ENCODE peak calls at places on chromosomes 16 and 17, in five cellular contexts. I is fibroblast of pulmonary artery, F is thoracic aorta, C is GM23338, P is upper lobe of right lung. B is an unnamed sample.

GRCh38 chr17:33667052-33667509 is 374.0 kb upstream of the ASIC2 start:
- DNase-seq in C (no peak), F (no peak), P (no peak), I (no peak), B (no peak)

GRCh38 chr16:4700380-4700996 is 7.1 kb downstream of the NUDT16L1 start:
- DNase-seq in F (no peak), P (no peak), C (no peak), I (no peak), B (no peak)

GRCh38 chr16:67200491-67200890 is 1.6 kb downstream of the ELMO3 start:
- DNase-seq in I (no peak), C (no peak), P (no peak), F (no peak), B (no peak)

GRCh38 chr17:72099919-72100318 is 20.9 kb upstream of the SOX9 start:
- DNase-seq in P (no peak), C (no peak), F (no peak), I (no peak), B (no peak)

GRCh38 chr16:89122322-89122831 is 28.7 kb downstream of the ACSF3 start:
- DNase-seq in I (no peak), C (peak; percentile 22), F (no peak), P (peak; percentile 81), B (peak; percentile 96)

GRCh38 chr16:88298166-88298881 is 84.4 kb upstream of the ZNF469 start:
- DNase-seq in P (no peak), F (peak; percentile 25), C (no peak), I (peak; percentile 61), B (no peak)

GRCh38 chr17:45149669-45150603 is 1.7 kb downstream of the HEXIM1 start:
- DNase-seq in I (peak; percentile 61), P (peak; percentile 85), C (peak; percentile 59), F (no peak), B (peak; percentile 43)

GRCh38 chr17:78868391-78868790 is 27.8 kb upstream of the USP36 start:
- DNase-seq in F (no peak), P (no peak), I (no peak), C (no peak), B (no peak)

GRCh38 chr17:75346906-75347305 is 57.7 kb upstream of the SLC25A19 start:
- DNase-seq in I (peak; percentile 29), F (no peak), C (peak; percentile 47), P (no peak), B (peak; percentile 56)

GRCh38 chr16:46607529-46607928 is 13.7 kb downstream of the SHCBP1 start:
- DNase-seq in F (no peak), P (no peak), I (peak; percentile 87), C (peak; percentile 26), B (peak; percentile 48)

GRCh38 chr17:40551874-40552768 is 13.2 kb downstream of the CCR7 start:
- DNase-seq in I (peak; percentile 86), F (no peak), P (peak; percentile 61), C (no peak), B (no peak)

GRCh38 chr17:34990921-34991365 is 10.6 kb downstream of the LIG3 start:
- DNase-seq in C (no peak), P (no peak), F (no peak), I (peak; percentile 6), B (no peak)

GRCh38 chr17:76404256-76404655 is 19.8 kb downstream of the SPHK1 start:
- DNase-seq in C (no peak), I (no peak), P (no peak), F (no peak), B (no peak)

GRCh38 chr17:45837187-45837586 is 7.5 kb upstream of the SPPL2C start:
- DNase-seq in P (no peak), C (no peak), I (no peak), F (no peak), B (no peak)

GRCh38 chr17:31509095-31509804 is 117.8 kb downstream of the RAB11FIP4 start:
- DNase-seq in I (no peak), F (no peak), C (no peak), P (no peak), B (no peak)

GRCh38 chr16:58459344-58460218 is 40.4 kb upstream of the NDRG4 start:
- DNase-seq in I (peak; percentile 65), C (no peak), F (no peak), P (no peak), B (no peak)

GRCh38 chr17:38585056-38585804 is 20.5 kb downstream of the SRCIN1 start:
- DNase-seq in I (no peak), F (no peak), C (no peak), P (no peak), B (no peak)

GRCh38 chr16:66386629-66387622 is 20.4 kb downstream of the CDH5 start:
- DNase-seq in C (no peak), I (no peak), F (no peak), P (no peak), B (no peak)

GRCh38 chr16:2535644-2536021 is 2.2 kb upstream of the PDPK1 start:
- DNase-seq in P (peak; percentile 69), F (no peak), C (no peak), I (peak; percentile 70), B (no peak)

GRCh38 chr17:20244671-20245070 is 222.7 kb downstream of the LGALS9B start:
- DNase-seq in I (peak; percentile 13), P (no peak), C (no peak), F (no peak), B (no peak)

GRCh38 chr17:74514632-74515035 is 16.6 kb downstream of the CD300LB start:
- DNase-seq in I (no peak), P (no peak), F (no peak), C (no peak), B (no peak)

GRCh38 chr17:81924557-81925532 is 2.7 kb downstream of the MAFG start:
- DNase-seq in I (no peak), F (no peak), C (peak; percentile 83), P (no peak), B (no peak)

GRCh38 chr16:64292953-64293352 is 828.9 kb downstream of the CDH11 start:
- DNase-seq in C (no peak), I (no peak), P (no peak), F (no peak), B (no peak)

GRCh38 chr16:67198238-67198734 is 645 bp upstream of the ELMO3 start:
- DNase-seq in F (no peak), C (peak; percentile 68), P (peak; percentile 82), I (no peak), B (peak; percentile 35)

GRCh38 chr17:61458000-61458399 is 5.8 kb downstream of the TBX4 start:
- DNase-seq in P (peak; percentile 46), C (no peak), I (no peak), F (no peak), B (no peak)

GRCh38 chr16:68376590-68376989 is 65.8 kb downstream of the PRMT7 start:
- DNase-seq in I (no peak), C (no peak), F (no peak), P (no peak), B (no peak)

GRCh38 chr16:54026456-54026855 is 260.1 kb downstream of the IRX3 start:
- DNase-seq in I (peak; percentile 28), C (no peak), F (no peak), P (no peak), B (no peak)

GRCh38 chr17:8051831-8052230 is 13.0 kb downstream of the ALOX15B start:
- DNase-seq in I (no peak), F (no peak), C (no peak), P (peak; percentile 34), B (no peak)

GRCh38 chr16:75319513-75320401 is 68.3 kb upstream of the BCAR1 start:
- DNase-seq in F (no peak), P (no peak), C (no peak), I (peak; percentile 90), B (peak; percentile 42)

DNA sequence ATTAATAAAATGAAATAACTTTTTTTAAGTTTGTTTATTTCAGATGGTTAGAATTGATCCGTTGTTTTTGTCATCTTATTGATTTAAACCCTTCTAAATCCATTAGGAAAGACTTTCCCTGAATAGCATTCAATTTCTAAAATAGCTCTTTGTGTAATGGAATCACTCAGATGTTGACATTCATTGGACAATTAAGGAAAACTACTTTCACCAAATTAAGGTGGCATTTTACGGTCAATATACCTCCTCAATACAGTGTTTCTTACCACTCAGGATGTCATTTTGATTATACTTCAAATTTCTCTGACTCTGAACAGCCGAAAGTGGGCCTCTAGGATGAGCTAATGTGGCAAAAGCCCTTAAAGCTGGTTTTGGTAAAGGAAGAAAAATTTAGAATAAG is 1.8 kb downstream of the ARL6IP1 start:
- DNase-seq in P (no peak), F (no peak), C (no peak), I (no peak), B (no peak)
- H3K4me3 ChIP-seq in P (peak overlapping the region; percentile 95), F (no peak overlapping the region), C (peak overlapping the region; percentile 88), I (peak overlapping the region; percentile 91), B (peak overlapping the region; percentile 99)

GRCh38 chr17:80575057-80575875 is 30.6 kb downstream of the RPTOR start:
- DNase-seq in F (peak; percentile 27), I (peak; percentile 89), P (peak; percentile 93), C (peak; percentile 95), B (peak; percentile 97)
- H3K4me3 ChIP-seq in F (no peak overlapping the region), I (no peak overlapping the region), P (no peak overlapping the region), C (no peak overlapping the region), B (no peak overlapping the region)

DNA sequence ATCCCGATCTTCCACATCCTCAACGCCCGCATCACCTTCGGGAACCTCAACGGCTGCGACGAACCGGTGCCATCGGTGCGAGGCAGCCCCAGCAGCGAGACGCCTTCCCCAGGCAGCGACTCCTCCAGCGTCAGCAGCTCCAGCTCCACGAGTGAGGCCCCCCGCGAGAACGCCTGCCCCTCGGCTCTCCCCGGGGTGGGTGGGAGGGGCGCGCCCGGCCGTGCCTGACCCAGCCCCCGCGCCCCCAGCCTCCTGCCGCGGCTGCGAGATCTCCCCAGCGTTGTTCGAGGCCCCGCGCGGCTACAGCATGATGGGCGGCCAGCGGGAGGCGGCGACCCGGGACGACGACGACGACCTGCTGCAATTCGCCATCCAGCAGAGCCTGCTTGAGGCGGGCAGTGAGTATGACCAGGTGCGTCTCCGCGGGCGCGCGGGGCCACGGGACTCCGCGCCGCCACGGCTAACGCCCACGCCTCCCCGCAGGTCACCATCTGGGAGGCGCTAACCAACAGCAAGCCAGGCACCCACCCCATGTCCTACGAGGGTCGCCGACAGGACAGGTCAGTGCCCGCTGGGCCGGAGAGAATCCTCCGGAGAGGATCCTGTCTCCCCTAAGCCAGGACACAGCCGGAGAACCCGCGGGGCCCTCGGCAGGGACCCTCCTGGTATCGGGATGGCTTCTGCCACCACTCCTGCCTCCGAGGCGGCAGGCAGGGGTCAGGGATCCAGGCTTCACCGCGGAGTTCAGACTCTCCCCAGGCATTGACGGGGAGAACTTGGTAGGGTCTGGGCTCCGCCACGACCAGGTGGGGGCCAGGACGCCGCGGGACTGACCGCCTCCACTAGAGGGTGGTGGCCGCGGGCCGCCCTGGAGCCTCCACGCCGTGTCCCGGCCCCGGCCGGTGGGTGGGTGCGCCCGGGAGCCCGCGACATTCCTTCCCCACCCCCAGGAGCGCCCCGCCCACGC is 10.0 kb downstream of the CORO6 start:
- DNase-seq in F (no peak), I (no peak), P (no peak), C (peak; percentile 38), B (no peak)
- H3K4me3 ChIP-seq in F (peak overlapping the region; percentile 62), I (no peak overlapping the region), P (peak overlapping the region; percentile 42), C (peak overlapping the region; percentile 67), B (no peak overlapping the region)

DNA sequence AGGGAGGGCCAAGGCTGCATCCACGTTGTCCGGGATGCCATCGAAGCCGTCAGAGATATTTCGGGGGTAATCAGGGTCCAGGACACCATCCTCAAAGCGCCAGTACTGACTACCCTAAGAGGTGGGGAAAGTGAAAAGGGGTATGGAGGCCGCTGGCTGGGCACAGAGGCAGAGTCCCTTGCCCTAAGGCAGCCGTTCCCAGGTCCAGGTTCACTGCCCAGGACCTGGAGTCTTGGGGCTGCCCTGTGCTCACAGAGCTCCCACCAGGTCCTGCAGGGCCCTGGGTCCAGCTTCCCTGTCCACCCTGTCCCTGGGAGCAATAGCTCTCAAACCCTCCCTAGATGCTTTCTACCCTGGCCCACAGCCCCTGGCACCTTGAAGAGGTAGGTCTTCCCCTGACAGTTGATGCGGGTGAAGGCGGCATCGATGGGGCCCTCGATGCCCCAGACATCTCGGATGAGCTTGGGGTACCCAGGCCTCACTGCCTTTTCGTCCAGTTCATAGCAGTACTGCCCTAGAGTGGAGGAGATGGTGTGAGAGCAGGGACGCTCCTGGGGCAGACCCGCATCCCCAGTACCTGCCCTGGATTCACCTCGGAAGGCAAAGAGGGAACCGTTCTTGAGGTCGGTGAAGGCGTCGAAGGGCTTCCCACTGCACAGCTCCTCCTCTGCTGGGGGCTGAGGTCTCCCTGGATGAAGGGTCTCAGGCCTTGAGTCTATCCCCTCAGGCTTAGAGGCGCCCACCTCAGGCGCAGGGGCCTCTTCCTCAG is 1.0 kb downstream of the VTN start:
- DNase-seq in F (no peak), P (peak; percentile 59), I (no peak), C (no peak), B (no peak)
- H3K4me3 ChIP-seq in F (no peak overlapping the region), P (no peak overlapping the region), I (no peak overlapping the region), C (no peak overlapping the region), B (no peak overlapping the region)

B was measured in OCI-LY7.